ENCODE peak calls at places on chromosomes 1 and 21, in four cellular contexts. L is glutamatergic neuron, H is left ventricle myocardium inferior, I is thyroid gland. N is an unnamed sample.

GRCh38 chr1:118143828-118144227 is 41.2 kb downstream of the SPAG17 start:
- DNase-seq in H (no peak), I (peak; percentile 61), L (no peak), N (no peak)

GRCh38 chr1:226121587-226122400 is 59.3 kb downstream of the H3-3A start:
- DNase-seq in L (peak; percentile 85), H (peak; percentile 66), I (peak; percentile 60), N (peak; percentile 88)

GRCh38 chr1:69523032-69523431 is 44.7 kb upstream of the LRRC7 start:
- DNase-seq in L (no peak), I (no peak), H (no peak), N (no peak)

GRCh38 chr1:147579532-147580199 is 38.4 kb downstream of the BCL9 start:
- DNase-seq in I (no peak), H (no peak), L (no peak), N (no peak)

GRCh38 chr21:16084776-16085364 is 355.1 kb downstream of the USP25 start:
- DNase-seq in L (no peak), H (peak; percentile 46), I (peak; percentile 57), N (no peak)

GRCh38 chr1:87151500-87152421 is 176.9 kb upstream of the LMO4 start:
- DNase-seq in I (peak; percentile 56), L (peak; percentile 81), H (peak; percentile 78), N (peak; percentile 27)

GRCh38 chr1:118986839-118987430 is 1.2 kb downstream of the TBX15 start:
- DNase-seq in H (no peak), I (no peak), L (no peak), N (no peak)

GRCh38 chr1:27001570-27002360 is 8.3 kb downstream of the TRNP1 start:
- DNase-seq in L (no peak), I (no peak), H (peak; percentile 55), N (peak; percentile 43)

GRCh38 chr21:40433575-40433974 is 413.4 kb downstream of the DSCAM start:
- DNase-seq in L (no peak), I (no peak), H (no peak), N (no peak)

GRCh38 chr1:207219979-207220889 is 101.2 kb upstream of the CD55 start:
- DNase-seq in I (no peak), L (no peak), H (no peak), N (no peak)
- TF ChIP-seq CTCF in I (no peak), L (no peak), H (no peak), N (no peak)

GRCh38 chr1:190373705-190374336 is 103.8 kb downstream of the BRINP3 start:
- DNase-seq in H (no peak), L (no peak), I (no peak), N (no peak)
- TF ChIP-seq CTCF in H (no peak), L (peak; percentile 51), I (no peak), N (no peak)

DNA sequence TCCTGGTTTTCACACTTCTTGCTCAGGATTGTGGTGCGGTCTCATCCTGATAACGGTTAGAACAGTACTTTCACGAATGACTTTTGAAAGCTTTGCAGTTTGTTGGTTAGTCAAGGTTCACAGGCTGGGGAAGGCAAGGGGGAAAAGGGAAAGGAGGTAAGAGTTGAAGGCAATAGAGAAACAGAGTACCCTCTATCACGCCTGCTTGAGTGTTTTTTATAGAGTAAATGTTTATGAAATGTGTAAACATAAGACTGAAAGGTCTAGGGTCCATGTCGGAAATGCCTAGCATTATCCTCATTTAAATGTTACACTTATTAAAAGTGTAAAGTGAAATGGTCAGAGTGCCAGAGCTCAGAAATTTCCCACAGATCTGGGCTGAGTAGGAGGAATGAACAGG is 167.4 kb downstream of the URB2 start:
- DNase-seq in L (no peak), H (no peak), I (no peak), N (no peak)
- TF ChIP-seq CTCF in L (no peak), H (no peak), I (no peak), N (no peak)

GRCh38 chr1:195608883-195609282 is 999.4 kb downstream of the KCNT2 start:
- DNase-seq in L (no peak), H (no peak), I (no peak), N (no peak)
- TF ChIP-seq CTCF in L (no peak), H (no peak), I (no peak), N (no peak)

GRCh38 chr1:155071701-155072100 is 6.9 kb upstream of the EFNA3 start:
- DNase-seq in I (no peak), H (no peak), L (peak; percentile 76), N (no peak)

GRCh38 chr1:155070392-155070700 is 6.8 kb downstream of the EFNA4 start:
- DNase-seq in L (no peak), I (no peak), H (no peak), N (no peak)

GRCh38 chr1:155069551-155070391 is 6.2 kb downstream of the EFNA4 start:
- DNase-seq in I (no peak), L (no peak), H (no peak), N (no peak)

GRCh38 chr1:155072531-155073289 is 5.9 kb upstream of the EFNA3 start:
- DNase-seq in H (no peak), L (no peak), I (no peak), N (no peak)

DNA sequence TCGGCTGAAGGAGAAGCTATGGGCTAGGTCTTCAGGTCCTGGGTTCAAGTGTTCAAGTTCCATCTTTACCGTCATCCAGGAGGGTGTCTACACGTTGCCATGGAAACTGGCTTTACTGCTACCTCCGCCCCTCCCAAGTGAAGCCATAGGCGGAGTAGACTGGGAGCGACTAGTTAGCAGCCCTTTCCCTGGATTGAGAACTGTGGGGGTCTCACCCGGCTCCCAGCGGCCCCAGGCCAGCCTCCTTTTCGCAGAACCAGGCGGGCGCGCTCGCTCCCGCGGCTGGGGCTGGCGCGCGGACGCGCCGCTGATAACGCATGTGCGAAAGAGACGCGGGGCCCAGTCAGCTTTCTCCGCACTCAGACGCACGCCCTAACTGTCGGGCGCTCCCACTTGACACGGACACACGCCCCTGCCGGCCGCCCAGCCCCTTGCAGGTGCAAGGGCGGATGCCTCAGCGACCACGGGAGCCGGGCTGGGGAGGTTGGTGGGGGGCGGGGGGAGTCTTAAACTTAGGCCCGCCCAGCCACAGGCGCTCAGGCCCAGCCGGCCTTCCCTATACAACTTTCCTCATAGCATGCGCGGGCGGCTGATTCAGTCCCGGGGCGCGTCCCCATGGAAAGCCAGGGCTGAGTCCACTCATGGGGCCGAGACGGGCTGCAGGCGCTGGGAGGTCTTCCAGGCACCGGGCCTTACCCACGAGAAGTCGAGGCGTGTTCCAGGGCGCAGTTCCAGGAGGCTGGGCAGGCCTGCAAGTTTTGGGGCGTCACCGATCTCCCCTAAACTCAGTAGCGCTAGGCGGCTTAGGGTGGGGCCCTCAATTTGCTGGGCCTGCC is 7.4 kb downstream of the EFNA4 start:
- DNase-seq in L (peak; percentile 89), I (peak; percentile 75), H (peak; percentile 78), N (peak; percentile 72)
- TF ChIP-seq CTCF in L (peak; percentile 79), I (peak; percentile 33), H (peak; percentile 62), N (no peak)